ENCODE peak calls at places on chromosomes 7 and 10, in ten cellular contexts. O is NCI-H1092 treated with DMSO at 0.1 percent for 48 hours; I is renal cortical epithelial cell; M is activated T-helper 9 cell treated with anti-CD3 and anti-CD28 coated beads, Interleukin-2, amount 50 U/mL, for 16 hours; S is endothelial cell; H is HFFc6; E is vagina; K is activated CD8-positive, alpha-beta memory T cell treated with anti-CD3 and anti-CD28 coated beads for 24 hours; F is WTC11; N is Right ventricle myocardium superior. V is an unnamed sample.

GRCh38 chr7:118349604-118350003 is 125.1 kb downstream of the ANKRD7 start:
- DNase-seq in O (no peak), I (no peak), M (no peak), S (no peak), H (no peak), E (no peak), K (no peak), F (no peak), N (no peak), V (no peak)

GRCh38 chr10:117720931-117721826 is 178.6 kb downstream of the EMX2 start:
- DNase-seq in O (no peak), I (peak), M (no peak), S (no peak), H (no peak), E (no peak), K (no peak), F (peak), N (no peak), V (no peak)

GRCh38 chr7:136405931-136406777 is 429.0 kb upstream of the MTPN start:
- DNase-seq in O (peak), I (peak), M (no peak), S (peak), H (peak), E (no peak), K (no peak), F (peak), N (no peak), V (peak)

GRCh38 chr7:94525917-94526316 is 16.3 kb downstream of the CASD1 start:
- DNase-seq in O (no peak), I (no peak), M (no peak), S (no peak), H (no peak), E (no peak), K (no peak), F (no peak), N (no peak), V (no peak)

GRCh38 chr10:72353028-72353962 is 1.4 kb downstream of the DNAJB12 start:
- DNase-seq in O (no peak), I (no peak), M (no peak), S (no peak), H (no peak), E (no peak), K (no peak), F (no peak), N (no peak), V (no peak)

GRCh38 chr10:24360286-24361127 is 151.6 kb downstream of the KIAA1217 start:
- DNase-seq in O (peak), I (peak), M (no peak), S (peak), H (peak), E (no peak), K (no peak), F (peak), N (peak), V (peak)

GRCh38 chr7:12623223-12623622 is 52.7 kb downstream of the SCIN start:
- DNase-seq in O (no peak), I (no peak), M (no peak), S (no peak), H (no peak), E (no peak), K (no peak), F (no peak), N (no peak), V (no peak)

GRCh38 chr10:51760864-51761263 is 61.5 kb upstream of the CSTF2T start:
- DNase-seq in O (no peak), I (no peak), M (no peak), S (no peak), H (no peak), E (no peak), K (no peak), F (no peak), N (no peak), V (no peak)

GRCh38 chr7:20307901-20308300 is 22.8 kb upstream of the ITGB8 start:
- DNase-seq in O (peak), I (no peak), M (no peak), S (no peak), H (no peak), E (no peak), K (no peak), F (no peak), N (no peak), V (no peak)

GRCh38 chr10:15120523-15120922 is 23.4 kb downstream of the RPP38 start:
- DNase-seq in O (no peak), I (no peak), M (no peak), S (no peak), H (peak), E (no peak), K (no peak), F (no peak), N (no peak), V (no peak)

GRCh38 chr10:119495061-119495505 is 47.4 kb downstream of the RGS10 start:
- DNase-seq in O (no peak), I (no peak), M (no peak), S (no peak), H (peak), E (no peak), K (no peak), F (no peak), N (no peak), V (no peak)

GRCh38 chr7:41117431-41117830 is 585.5 kb downstream of the INHBA start:
- DNase-seq in O (no peak), I (no peak), M (no peak), S (no peak), H (no peak), E (no peak), K (no peak), F (no peak), N (no peak), V (no peak)

GRCh38 chr10:96345250-96345649 is 13.6 kb downstream of the OPALIN start:
- DNase-seq in O (no peak), I (no peak), M (no peak), S (no peak), H (no peak), E (no peak), K (no peak), F (peak), N (no peak), V (no peak)

GRCh38 chr10:52215745-52216361 is 98.2 kb upstream of the DKK1 start:
- DNase-seq in O (peak), I (peak), M (no peak), S (peak), H (peak), E (no peak), K (no peak), F (no peak), N (no peak), V (no peak)

GRCh38 chr10:28668363-28669226 is 8.7 kb upstream of the BAMBI start:
- DNase-seq in O (peak), I (peak), M (peak), S (peak), H (no peak), E (peak), K (peak), F (peak), N (peak), V (peak)

GRCh38 chr7:81161459-81162075 is 242.7 kb upstream of the SEMA3C start:
- DNase-seq in O (no peak), I (peak), M (no peak), S (no peak), H (peak), E (no peak), K (no peak), F (no peak), N (no peak), V (peak)

GRCh38 chr10:79069325-79070090 is 742 bp downstream of the ZMIZ1 start:
- DNase-seq in O (peak), I (no peak), M (peak), S (peak), H (no peak), E (no peak), K (peak), F (peak), N (peak), V (peak)

GRCh38 chr10:4334076-4334475 is 491.9 kb upstream of the AKR1E2 start:
- DNase-seq in O (no peak), I (no peak), M (no peak), S (no peak), H (no peak), E (no peak), K (no peak), F (no peak), N (no peak), V (no peak)

GRCh38 chr7:24885716-24886115 is 94.3 kb downstream of the OSBPL3 start:
- DNase-seq in O (no peak), I (no peak), M (no peak), S (no peak), H (no peak), E (no peak), K (no peak), F (no peak), N (no peak), V (no peak)

GRCh38 chr10:24575462-24576002 is 148.2 kb downstream of the ARHGAP21 start:
- DNase-seq in O (no peak), I (peak), M (no peak), S (no peak), H (peak), E (no peak), K (no peak), F (no peak), N (no peak), V (no peak)

GRCh38 chr10:124657806-124658205 is 86.4 kb downstream of the FAM53B start:
- DNase-seq in O (no peak), I (no peak), M (peak), S (no peak), H (no peak), E (no peak), K (no peak), F (no peak), N (peak), V (no peak)

GRCh38 chr10:97333351-97333600 is 1.3 kb downstream of the FRAT2 start:
- DNase-seq in O (no peak), I (peak), M (no peak), S (no peak), H (peak), E (no peak), K (no peak), F (peak), N (no peak), V (peak)

GRCh38 chr7:104363355-104363754 is 35.0 kb downstream of the LHFPL3 start:
- DNase-seq in O (no peak), I (no peak), M (no peak), S (no peak), H (no peak), E (no peak), K (no peak), F (peak), N (no peak), V (no peak)

GRCh38 chr7:106039486-106040060 is 72.5 kb downstream of the SYPL1 start:
- DNase-seq in O (no peak), I (no peak), M (no peak), S (no peak), H (peak), E (no peak), K (no peak), F (peak), N (no peak), V (peak)

V was measured in hepatic stellate cell.